ENCODE peak calls at places on chromosome 7, in seven cellular contexts. One of them, this sample, is unnamed.
A peak's percentile ranks its signal among the peaks of the same experiment; 100 is the strongest.

GRCh38 chr7:76069238-76069638 is 21.3 kb downstream of the MDH2 start:
- DNase-seq in tibial nerve: peak; percentile 45
- DNase-seq in fibroblast of lung: peak; percentile 94
- DNase-seq in testis: peak; percentile 91
- DNase-seq in thyroid gland: peak; percentile 94
- DNase-seq in sigmoid colon: peak; percentile 92
- DNase-seq in aorta: no peak
- DNase-seq in this sample: peak; percentile 83

GRCh38 chr7:149869867-149870266 is 3.9 kb upstream of the ATP6V0E2 start:
- DNase-seq in tibial nerve: no peak
- DNase-seq in fibroblast of lung: no peak
- DNase-seq in testis: peak; percentile 2
- DNase-seq in thyroid gland: no peak
- DNase-seq in sigmoid colon: no peak
- DNase-seq in aorta: no peak
- DNase-seq in this sample: no peak

GRCh38 chr7:97845622-97846203 is 26.5 kb downstream of the ASNS start:
- DNase-seq in tibial nerve: no peak
- DNase-seq in fibroblast of lung: peak; percentile 5
- DNase-seq in testis: no peak
- DNase-seq in thyroid gland: no peak
- DNase-seq in sigmoid colon: no peak
- DNase-seq in aorta: no peak
- DNase-seq in this sample: no peak

GRCh38 chr7:116310131-116310530 is 99.8 kb downstream of the TES start:
- DNase-seq in tibial nerve: no peak
- DNase-seq in fibroblast of lung: no peak
- DNase-seq in testis: no peak
- DNase-seq in thyroid gland: no peak
- DNase-seq in sigmoid colon: no peak
- DNase-seq in aorta: no peak
- DNase-seq in this sample: no peak

GRCh38 chr7:102097601-102098161 is 189.0 kb upstream of the SH2B2 start:
- DNase-seq in tibial nerve: no peak
- DNase-seq in fibroblast of lung: no peak
- DNase-seq in testis: no peak
- DNase-seq in thyroid gland: no peak
- DNase-seq in sigmoid colon: no peak
- DNase-seq in aorta: no peak
- DNase-seq in this sample: no peak

GRCh38 chr7:27194641-27195379 is 5.1 kb downstream of the HOXA13 start:
- DNase-seq in tibial nerve: no peak
- DNase-seq in fibroblast of lung: no peak
- DNase-seq in testis: no peak
- DNase-seq in thyroid gland: no peak
- DNase-seq in sigmoid colon: no peak
- DNase-seq in aorta: no peak
- DNase-seq in this sample: no peak

GRCh38 chr7:519974-520458 is 370 bp upstream of the PDGFA start:
- DNase-seq in tibial nerve: no peak
- DNase-seq in fibroblast of lung: peak; percentile 70
- DNase-seq in testis: no peak
- DNase-seq in thyroid gland: peak; percentile 45
- DNase-seq in sigmoid colon: peak; percentile 80
- DNase-seq in aorta: peak; percentile 74
- DNase-seq in this sample: peak; percentile 71

GRCh38 chr7:38215115-38215514 is 37.1 kb downstream of the STARD3NL start:
- DNase-seq in tibial nerve: no peak
- DNase-seq in fibroblast of lung: peak; percentile 67
- DNase-seq in testis: no peak
- DNase-seq in thyroid gland: no peak
- DNase-seq in sigmoid colon: no peak
- DNase-seq in aorta: no peak
- DNase-seq in this sample: no peak

GRCh38 chr7:14125998-14126397 is 136.5 kb upstream of the ETV1 start:
- DNase-seq in tibial nerve: no peak
- DNase-seq in fibroblast of lung: peak; percentile 8
- DNase-seq in testis: no peak
- DNase-seq in thyroid gland: no peak
- DNase-seq in sigmoid colon: no peak
- DNase-seq in aorta: no peak
- DNase-seq in this sample: no peak

GRCh38 chr7:142657376-142657775 is 91.9 kb upstream of the PRSS1 start:
- DNase-seq in tibial nerve: no peak
- DNase-seq in fibroblast of lung: no peak
- DNase-seq in testis: no peak
- DNase-seq in thyroid gland: no peak
- DNase-seq in sigmoid colon: no peak
- DNase-seq in aorta: no peak
- DNase-seq in this sample: no peak

GRCh38 chr7:150428671-150429451 is 21.6 kb upstream of the GIMAP8 start:
- DNase-seq in tibial nerve: no peak
- DNase-seq in fibroblast of lung: peak; percentile 87
- DNase-seq in testis: peak; percentile 46
- DNase-seq in thyroid gland: peak; percentile 78
- DNase-seq in sigmoid colon: peak; percentile 70
- DNase-seq in aorta: peak; percentile 67
- DNase-seq in this sample: no peak

GRCh38 chr7:7996568-7996967 is 28.0 kb downstream of the GLCCI1 start:
- DNase-seq in tibial nerve: no peak
- DNase-seq in fibroblast of lung: peak; percentile 65
- DNase-seq in testis: no peak
- DNase-seq in thyroid gland: peak; percentile 26
- DNase-seq in sigmoid colon: no peak
- DNase-seq in aorta: no peak
- DNase-seq in this sample: no peak

GRCh38 chr7:29563590-29564454 is at the start of gene PRR15:
- DNase-seq in tibial nerve: no peak
- DNase-seq in fibroblast of lung: peak; percentile 26
- DNase-seq in testis: peak; percentile 71
- DNase-seq in thyroid gland: peak; percentile 80
- DNase-seq in sigmoid colon: peak; percentile 63
- DNase-seq in aorta: peak; percentile 51
- DNase-seq in this sample: peak; percentile 33

GRCh38 chr7:18405731-18406130 is 89.8 kb upstream of the HDAC9 start:
- DNase-seq in tibial nerve: no peak
- DNase-seq in fibroblast of lung: no peak
- DNase-seq in testis: no peak
- DNase-seq in thyroid gland: no peak
- DNase-seq in sigmoid colon: no peak
- DNase-seq in aorta: no peak
- DNase-seq in this sample: no peak

GRCh38 chr7:107505997-107506682 is 36.3 kb downstream of the GPR22 start:
- DNase-seq in tibial nerve: no peak
- DNase-seq in fibroblast of lung: peak; percentile 16
- DNase-seq in testis: no peak
- DNase-seq in thyroid gland: peak; percentile 47
- DNase-seq in sigmoid colon: no peak
- DNase-seq in aorta: no peak
- DNase-seq in this sample: no peak

GRCh38 chr7:87047-87446 is 105.3 kb upstream of the FAM20C start:
- DNase-seq in tibial nerve: no peak
- DNase-seq in fibroblast of lung: peak; percentile 40
- DNase-seq in testis: no peak
- DNase-seq in thyroid gland: no peak
- DNase-seq in sigmoid colon: peak; percentile 64
- DNase-seq in aorta: no peak
- DNase-seq in this sample: peak; percentile 42

GRCh38 chr7:104362756-104363155 is 34.4 kb downstream of the LHFPL3 start:
- DNase-seq in tibial nerve: no peak
- DNase-seq in fibroblast of lung: no peak
- DNase-seq in testis: no peak
- DNase-seq in thyroid gland: no peak
- DNase-seq in sigmoid colon: no peak
- DNase-seq in aorta: no peak
- DNase-seq in this sample: no peak

GRCh38 chr7:143322646-143323343 is 6.9 kb downstream of the CLCN1 start:
- DNase-seq in tibial nerve: peak; percentile 21
- DNase-seq in fibroblast of lung: no peak
- DNase-seq in testis: no peak
- DNase-seq in thyroid gland: no peak
- DNase-seq in sigmoid colon: no peak
- DNase-seq in aorta: no peak
- DNase-seq in this sample: no peak

GRCh38 chr7:140084142-140084655 is 21.4 kb upstream of the PARP12 start:
- DNase-seq in tibial nerve: no peak
- DNase-seq in fibroblast of lung: no peak
- DNase-seq in testis: no peak
- DNase-seq in thyroid gland: no peak
- DNase-seq in sigmoid colon: no peak
- DNase-seq in aorta: no peak
- DNase-seq in this sample: no peak

GRCh38 chr7:130733866-130734524 is at the start of gene KLF14:
- DNase-seq in tibial nerve: no peak
- DNase-seq in fibroblast of lung: peak; percentile 23
- DNase-seq in testis: peak; percentile 51
- DNase-seq in thyroid gland: peak; percentile 1
- DNase-seq in sigmoid colon: no peak
- DNase-seq in aorta: no peak
- DNase-seq in this sample: peak; percentile 63
- H3K27me3 ChIP-seq in tibial nerve: peaks cover 78% of the 10 kb centered on the region
- H3K27me3 ChIP-seq in fibroblast of lung: peaks cover 27% of the 10 kb centered on the region
- H3K27me3 ChIP-seq in testis: no peaks in the 10 kb centered on the region
- H3K27me3 ChIP-seq in thyroid gland: peaks cover 10% of the 10 kb centered on the region
- H3K27me3 ChIP-seq in sigmoid colon: peaks cover 91% of the 10 kb centered on the region
- H3K27me3 ChIP-seq in aorta: no peaks in the 10 kb centered on the region
- H3K27me3 ChIP-seq in this sample: peaks cover 3% of the 10 kb centered on the region

DNA sequence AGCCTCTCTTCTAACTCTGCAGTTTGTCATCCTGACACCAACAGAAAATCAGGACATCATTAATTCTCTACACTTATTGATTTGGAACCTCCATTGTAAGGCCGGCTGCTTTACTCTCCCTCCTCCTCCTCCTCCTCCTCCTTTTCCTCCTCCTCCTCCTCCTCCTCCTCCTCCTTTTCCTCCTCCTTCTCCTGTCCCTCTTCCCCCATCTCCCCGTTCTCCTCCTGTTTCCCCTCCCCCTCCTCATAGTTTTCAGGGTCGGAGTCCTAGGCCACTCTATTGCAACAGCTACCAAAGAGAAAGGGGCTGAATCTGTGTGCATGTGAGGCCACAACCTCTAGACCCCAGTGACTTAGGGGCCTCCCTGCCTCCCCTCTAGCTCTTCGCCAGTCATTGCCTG is 136.1 kb downstream of the HECW1 start:
- DNase-seq in tibial nerve: no peak
- DNase-seq in fibroblast of lung: no peak
- DNase-seq in testis: no peak
- DNase-seq in thyroid gland: no peak
- DNase-seq in sigmoid colon: no peak
- DNase-seq in aorta: no peak
- DNase-seq in this sample: no peak
- H3K27me3 ChIP-seq in tibial nerve: no peaks in the 10 kb centered on the region
- H3K27me3 ChIP-seq in fibroblast of lung: no peaks in the 10 kb centered on the region
- H3K27me3 ChIP-seq in testis: no peaks in the 10 kb centered on the region
- H3K27me3 ChIP-seq in thyroid gland: no peaks in the 10 kb centered on the region
- H3K27me3 ChIP-seq in sigmoid colon: no peaks in the 10 kb centered on the region
- H3K27me3 ChIP-seq in aorta: no peaks in the 10 kb centered on the region
- H3K27me3 ChIP-seq in this sample: no peaks in the 10 kb centered on the region

GRCh38 chr7:25829663-25830062 is 322.3 kb upstream of the NFE2L3 start:
- DNase-seq in tibial nerve: no peak
- DNase-seq in fibroblast of lung: no peak
- DNase-seq in testis: no peak
- DNase-seq in thyroid gland: no peak
- DNase-seq in sigmoid colon: no peak
- DNase-seq in aorta: no peak
- DNase-seq in this sample: no peak

GRCh38 chr7:25830986-25831558 is 320.9 kb upstream of the NFE2L3 start:
- DNase-seq in tibial nerve: no peak
- DNase-seq in fibroblast of lung: no peak
- DNase-seq in testis: no peak
- DNase-seq in thyroid gland: peak; percentile 17
- DNase-seq in sigmoid colon: no peak
- DNase-seq in aorta: no peak
- DNase-seq in this sample: no peak

GRCh38 chr7:25831901-25832411 is 320.0 kb upstream of the NFE2L3 start:
- DNase-seq in tibial nerve: no peak
- DNase-seq in fibroblast of lung: no peak
- DNase-seq in testis: no peak
- DNase-seq in thyroid gland: no peak
- DNase-seq in sigmoid colon: no peak
- DNase-seq in aorta: no peak
- DNase-seq in this sample: no peak

GRCh38 chr7:25828468-25828867 is 323.5 kb upstream of the NFE2L3 start:
- DNase-seq in tibial nerve: no peak
- DNase-seq in fibroblast of lung: no peak
- DNase-seq in testis: no peak
- DNase-seq in thyroid gland: no peak
- DNase-seq in sigmoid colon: no peak
- DNase-seq in aorta: no peak
- DNase-seq in this sample: no peak

DNA sequence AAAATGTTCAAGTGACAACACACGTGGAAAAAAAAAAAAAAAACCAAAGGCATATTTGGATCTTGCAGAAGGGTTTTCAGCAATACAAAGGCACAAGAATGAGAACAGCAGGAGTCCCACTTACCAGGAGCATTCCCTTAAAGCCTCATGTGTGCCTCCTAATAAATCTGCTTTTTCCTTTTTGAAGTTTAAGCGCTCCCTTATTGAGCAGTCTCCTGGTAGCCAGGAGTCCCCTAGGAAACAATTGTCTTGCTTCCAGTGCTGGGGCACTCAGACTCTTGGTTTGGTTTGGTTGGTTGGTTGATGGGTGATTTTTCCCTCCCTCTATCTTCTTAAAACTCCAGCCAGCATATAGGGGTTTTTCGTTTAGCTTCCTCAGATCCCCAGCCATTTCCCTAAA is 321.8 kb upstream of the NFE2L3 start:
- DNase-seq in tibial nerve: no peak
- DNase-seq in fibroblast of lung: no peak
- DNase-seq in testis: no peak
- DNase-seq in thyroid gland: no peak
- DNase-seq in sigmoid colon: no peak
- DNase-seq in aorta: no peak
- DNase-seq in this sample: no peak
- H3K27me3 ChIP-seq in tibial nerve: peaks cover 11% of the 10 kb centered on the region
- H3K27me3 ChIP-seq in fibroblast of lung: no peaks in the 10 kb centered on the region
- H3K27me3 ChIP-seq in testis: no peaks in the 10 kb centered on the region
- H3K27me3 ChIP-seq in thyroid gland: no peaks in the 10 kb centered on the region
- H3K27me3 ChIP-seq in sigmoid colon: no peaks in the 10 kb centered on the region
- H3K27me3 ChIP-seq in aorta: no peaks in the 10 kb centered on the region
- H3K27me3 ChIP-seq in this sample: no peaks in the 10 kb centered on the region

GRCh38 chr7:49443515-49443914 is 329.9 kb upstream of the VWC2 start:
- DNase-seq in tibial nerve: no peak
- DNase-seq in fibroblast of lung: no peak
- DNase-seq in testis: no peak
- DNase-seq in thyroid gland: no peak
- DNase-seq in sigmoid colon: no peak
- DNase-seq in aorta: no peak
- DNase-seq in this sample: no peak

GRCh38 chr7:49433794-49434193 is 339.6 kb upstream of the VWC2 start:
- DNase-seq in tibial nerve: no peak
- DNase-seq in fibroblast of lung: no peak
- DNase-seq in testis: no peak
- DNase-seq in thyroid gland: no peak
- DNase-seq in sigmoid colon: no peak
- DNase-seq in aorta: no peak
- DNase-seq in this sample: no peak

DNA sequence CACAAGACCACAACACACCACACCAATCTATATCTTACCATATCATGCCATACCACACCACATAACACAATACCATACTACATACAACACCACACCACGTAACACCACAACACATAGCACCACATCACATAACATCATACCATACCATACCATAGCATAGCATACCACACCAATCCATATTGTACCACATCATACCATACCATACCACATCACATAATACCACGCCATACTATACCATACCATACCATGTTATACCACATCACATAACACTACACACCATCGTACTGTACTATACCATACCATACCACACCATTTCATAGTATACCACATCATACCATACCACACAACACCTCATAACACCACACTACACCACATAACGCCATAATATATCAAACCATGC is 335.2 kb upstream of the VWC2 start:
- DNase-seq in tibial nerve: no peak
- DNase-seq in fibroblast of lung: no peak
- DNase-seq in testis: no peak
- DNase-seq in thyroid gland: no peak
- DNase-seq in sigmoid colon: no peak
- DNase-seq in aorta: no peak
- DNase-seq in this sample: no peak
- H3K27me3 ChIP-seq in tibial nerve: no peaks in the 10 kb centered on the region
- H3K27me3 ChIP-seq in fibroblast of lung: no peaks in the 10 kb centered on the region
- H3K27me3 ChIP-seq in testis: no peaks in the 10 kb centered on the region
- H3K27me3 ChIP-seq in thyroid gland: no peaks in the 10 kb centered on the region
- H3K27me3 ChIP-seq in sigmoid colon: no peaks in the 10 kb centered on the region
- H3K27me3 ChIP-seq in aorta: no peaks in the 10 kb centered on the region
- H3K27me3 ChIP-seq in this sample: no peaks in the 10 kb centered on the region